ENCODE peak calls at places on chromosomes 2 and 18, in seven cellular contexts. One of them, this sample, is unnamed.
A peak's percentile ranks its signal among the peaks of the same experiment; 100 is the strongest.

GRCh38 chr2:231820786-231821303 is 34.6 kb downstream of the COPS7B start:
- DNase-seq in naive thymus-derived CD4-positive, alpha-beta T cell: no peak
- DNase-seq in neuronal stem cell: no peak
- DNase-seq in cardiac muscle cell: no peak
- DNase-seq in CD8-positive, alpha-beta T cell: no peak
- DNase-seq in uterus: no peak
- DNase-seq in left lung: no peak
- DNase-seq in this sample: no peak

GRCh38 chr2:75994759-75995158 is 284.0 kb upstream of the GCFC2 start:
- DNase-seq in naive thymus-derived CD4-positive, alpha-beta T cell: no peak
- DNase-seq in neuronal stem cell: no peak
- DNase-seq in cardiac muscle cell: peak; percentile 0
- DNase-seq in CD8-positive, alpha-beta T cell: no peak
- DNase-seq in uterus: no peak
- DNase-seq in left lung: no peak
- DNase-seq in this sample: no peak

GRCh38 chr18:59696311-59697235 is 650 bp downstream of the CCBE1 start:
- DNase-seq in naive thymus-derived CD4-positive, alpha-beta T cell: peak; percentile 26
- DNase-seq in neuronal stem cell: no peak
- DNase-seq in cardiac muscle cell: peak; percentile 42
- DNase-seq in CD8-positive, alpha-beta T cell: no peak
- DNase-seq in uterus: peak; percentile 17
- DNase-seq in left lung: peak; percentile 66
- DNase-seq in this sample: no peak

GRCh38 chr18:51621103-51621969 is 423.9 kb upstream of the MEX3C start:
- DNase-seq in naive thymus-derived CD4-positive, alpha-beta T cell: peak; percentile 22
- DNase-seq in neuronal stem cell: peak; percentile 81
- DNase-seq in cardiac muscle cell: peak; percentile 76
- DNase-seq in CD8-positive, alpha-beta T cell: no peak
- DNase-seq in uterus: no peak
- DNase-seq in left lung: no peak
- DNase-seq in this sample: peak; percentile 33

GRCh38 chr18:32582455-32582854 is 111.8 kb upstream of the GAREM1 start:
- DNase-seq in naive thymus-derived CD4-positive, alpha-beta T cell: no peak
- DNase-seq in neuronal stem cell: no peak
- DNase-seq in cardiac muscle cell: no peak
- DNase-seq in CD8-positive, alpha-beta T cell: no peak
- DNase-seq in uterus: no peak
- DNase-seq in left lung: no peak
- DNase-seq in this sample: no peak

GRCh38 chr2:11160731-11161455 is 5.6 kb downstream of the SLC66A3 start:
- DNase-seq in naive thymus-derived CD4-positive, alpha-beta T cell: no peak
- DNase-seq in neuronal stem cell: no peak
- DNase-seq in cardiac muscle cell: no peak
- DNase-seq in CD8-positive, alpha-beta T cell: peak; percentile 44
- DNase-seq in uterus: no peak
- DNase-seq in left lung: no peak
- DNase-seq in this sample: peak; percentile 12

GRCh38 chr2:237726401-237726830 is 72.2 kb upstream of the RBM44 start:
- DNase-seq in naive thymus-derived CD4-positive, alpha-beta T cell: no peak
- DNase-seq in neuronal stem cell: no peak
- DNase-seq in cardiac muscle cell: no peak
- DNase-seq in CD8-positive, alpha-beta T cell: no peak
- DNase-seq in uterus: no peak
- DNase-seq in left lung: no peak
- DNase-seq in this sample: peak; percentile 77

GRCh38 chr2:59353301-59353921 is 1112.3 kb upstream of the FANCL start:
- DNase-seq in naive thymus-derived CD4-positive, alpha-beta T cell: no peak
- DNase-seq in neuronal stem cell: no peak
- DNase-seq in cardiac muscle cell: no peak
- DNase-seq in CD8-positive, alpha-beta T cell: no peak
- DNase-seq in uterus: no peak
- DNase-seq in left lung: no peak
- DNase-seq in this sample: no peak

GRCh38 chr18:24395049-24395780 is 2.4 kb downstream of the OSBPL1A start:
- DNase-seq in naive thymus-derived CD4-positive, alpha-beta T cell: no peak
- DNase-seq in neuronal stem cell: no peak
- DNase-seq in cardiac muscle cell: no peak
- DNase-seq in CD8-positive, alpha-beta T cell: no peak
- DNase-seq in uterus: no peak
- DNase-seq in left lung: no peak
- DNase-seq in this sample: peak; percentile 15

GRCh38 chr2:225293638-225294037 is 105.9 kb upstream of the NYAP2 start:
- DNase-seq in naive thymus-derived CD4-positive, alpha-beta T cell: no peak
- DNase-seq in neuronal stem cell: no peak
- DNase-seq in cardiac muscle cell: no peak
- DNase-seq in CD8-positive, alpha-beta T cell: no peak
- DNase-seq in uterus: no peak
- DNase-seq in left lung: no peak
- DNase-seq in this sample: no peak

GRCh38 chr2:123696799-123697410 is 328.2 kb upstream of the CNTNAP5 start:
- DNase-seq in naive thymus-derived CD4-positive, alpha-beta T cell: no peak
- DNase-seq in neuronal stem cell: no peak
- DNase-seq in cardiac muscle cell: no peak
- DNase-seq in CD8-positive, alpha-beta T cell: no peak
- DNase-seq in uterus: no peak
- DNase-seq in left lung: no peak
- DNase-seq in this sample: no peak

GRCh38 chr18:28961669-28962228 is 784.8 kb upstream of the CDH2 start:
- DNase-seq in naive thymus-derived CD4-positive, alpha-beta T cell: no peak
- DNase-seq in neuronal stem cell: peak; percentile 50
- DNase-seq in cardiac muscle cell: peak; percentile 71
- DNase-seq in CD8-positive, alpha-beta T cell: no peak
- DNase-seq in uterus: no peak
- DNase-seq in left lung: no peak
- DNase-seq in this sample: peak; percentile 3

GRCh38 chr2:240638517-240639160 is 13.4 kb downstream of the GPR35 start:
- DNase-seq in naive thymus-derived CD4-positive, alpha-beta T cell: no peak
- DNase-seq in neuronal stem cell: no peak
- DNase-seq in cardiac muscle cell: no peak
- DNase-seq in CD8-positive, alpha-beta T cell: peak; percentile 40
- DNase-seq in uterus: peak; percentile 41
- DNase-seq in left lung: peak; percentile 68
- DNase-seq in this sample: no peak

GRCh38 chr2:73104933-73105332 is 7.8 kb downstream of the RAB11FIP5 start:
- DNase-seq in naive thymus-derived CD4-positive, alpha-beta T cell: no peak
- DNase-seq in neuronal stem cell: no peak
- DNase-seq in cardiac muscle cell: no peak
- DNase-seq in CD8-positive, alpha-beta T cell: no peak
- DNase-seq in uterus: no peak
- DNase-seq in left lung: no peak
- DNase-seq in this sample: no peak

GRCh38 chr2:60945341-60945740 is 64.0 kb downstream of the REL start:
- DNase-seq in naive thymus-derived CD4-positive, alpha-beta T cell: no peak
- DNase-seq in neuronal stem cell: peak; percentile 3
- DNase-seq in cardiac muscle cell: no peak
- DNase-seq in CD8-positive, alpha-beta T cell: no peak
- DNase-seq in uterus: no peak
- DNase-seq in left lung: no peak
- DNase-seq in this sample: no peak

GRCh38 chr2:208399201-208399600 is 7.4 kb upstream of the PTH2R start:
- DNase-seq in naive thymus-derived CD4-positive, alpha-beta T cell: no peak
- DNase-seq in neuronal stem cell: no peak
- DNase-seq in cardiac muscle cell: no peak
- DNase-seq in CD8-positive, alpha-beta T cell: no peak
- DNase-seq in uterus: no peak
- DNase-seq in left lung: no peak
- DNase-seq in this sample: no peak

GRCh38 chr18:60987963-60988362 is 345.3 kb upstream of the CDH20 start:
- DNase-seq in naive thymus-derived CD4-positive, alpha-beta T cell: no peak
- DNase-seq in neuronal stem cell: no peak
- DNase-seq in cardiac muscle cell: no peak
- DNase-seq in CD8-positive, alpha-beta T cell: no peak
- DNase-seq in uterus: no peak
- DNase-seq in left lung: no peak
- DNase-seq in this sample: no peak

GRCh38 chr2:231673348-231673770 is 35.0 kb upstream of the PTMA start:
- DNase-seq in naive thymus-derived CD4-positive, alpha-beta T cell: no peak
- DNase-seq in neuronal stem cell: no peak
- DNase-seq in cardiac muscle cell: peak; percentile 81
- DNase-seq in CD8-positive, alpha-beta T cell: no peak
- DNase-seq in uterus: peak; percentile 77
- DNase-seq in left lung: peak; percentile 90
- DNase-seq in this sample: no peak

DNA sequence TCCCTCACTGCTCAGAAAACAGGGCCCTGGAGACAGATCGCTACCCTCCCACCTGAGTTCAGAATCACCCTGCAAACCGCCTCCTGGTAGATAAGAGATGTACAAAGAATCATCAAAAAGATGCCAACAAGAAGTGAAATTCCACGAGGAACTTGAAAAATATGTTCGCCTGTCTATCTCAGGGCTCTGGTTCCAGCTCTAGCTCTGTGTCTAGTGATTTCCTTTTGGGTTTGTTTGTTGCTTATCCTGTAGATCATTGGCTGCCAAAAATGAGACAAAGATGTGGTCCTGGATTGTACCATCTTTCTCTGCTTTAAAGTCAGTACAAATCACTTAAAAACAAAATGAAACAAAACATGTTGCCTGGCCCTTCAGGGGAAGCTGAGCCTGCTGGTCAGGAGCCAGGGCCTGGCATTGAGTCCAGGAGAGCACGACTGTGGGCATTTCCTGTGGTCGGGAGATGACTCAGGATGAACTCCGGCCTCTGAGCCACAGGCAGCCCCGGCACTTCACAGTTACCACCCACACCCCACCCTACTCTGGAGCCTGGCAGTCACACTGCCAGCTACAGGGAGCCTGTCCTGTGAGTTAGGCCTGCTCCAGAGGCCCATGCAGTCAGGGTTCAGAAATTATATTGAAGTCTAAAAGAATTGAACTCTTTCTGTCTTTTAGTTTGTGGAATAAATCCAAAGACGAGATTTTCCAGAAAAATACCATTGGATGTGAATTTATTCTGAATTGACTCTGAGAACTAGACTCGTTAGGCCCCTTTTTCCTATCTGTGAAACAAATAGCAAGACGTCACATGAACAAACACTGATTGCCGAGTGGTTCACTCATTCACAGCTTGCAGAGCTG is 8.0 kb upstream of the ITGB6 start:
- DNase-seq in naive thymus-derived CD4-positive, alpha-beta T cell: no peak
- DNase-seq in neuronal stem cell: no peak
- DNase-seq in cardiac muscle cell: no peak
- DNase-seq in CD8-positive, alpha-beta T cell: no peak
- DNase-seq in uterus: peak; percentile 57
- DNase-seq in left lung: peak; percentile 89
- DNase-seq in this sample: peak; percentile 96
- H3K4me1 ChIP-seq in naive thymus-derived CD4-positive, alpha-beta T cell: no peaks in the 10 kb centered on the region
- H3K4me1 ChIP-seq in neuronal stem cell: peaks cover 8% of the 10 kb centered on the region
- H3K4me1 ChIP-seq in cardiac muscle cell: no peaks in the 10 kb centered on the region
- H3K4me1 ChIP-seq in CD8-positive, alpha-beta T cell: no peaks in the 10 kb centered on the region
- H3K4me1 ChIP-seq in uterus: peaks cover 5% of the 10 kb centered on the region
- H3K4me1 ChIP-seq in left lung: peaks cover 22% of the 10 kb centered on the region
- H3K4me1 ChIP-seq in this sample: peaks cover 10% of the 10 kb centered on the region

GRCh38 chr18:45962461-45962860 is 4.7 kb downstream of the EPG5 start:
- DNase-seq in naive thymus-derived CD4-positive, alpha-beta T cell: no peak
- DNase-seq in neuronal stem cell: no peak
- DNase-seq in cardiac muscle cell: peak; percentile 49
- DNase-seq in CD8-positive, alpha-beta T cell: no peak
- DNase-seq in uterus: no peak
- DNase-seq in left lung: no peak
- DNase-seq in this sample: peak; percentile 66
- H3K4me1 ChIP-seq in naive thymus-derived CD4-positive, alpha-beta T cell: peaks cover 42% of the 10 kb centered on the region
- H3K4me1 ChIP-seq in neuronal stem cell: peaks cover 1% of the 10 kb centered on the region
- H3K4me1 ChIP-seq in cardiac muscle cell: peaks cover 6% of the 10 kb centered on the region
- H3K4me1 ChIP-seq in CD8-positive, alpha-beta T cell: peaks cover 48% of the 10 kb centered on the region
- H3K4me1 ChIP-seq in uterus: no peaks in the 10 kb centered on the region
- H3K4me1 ChIP-seq in left lung: peaks cover 68% of the 10 kb centered on the region
- H3K4me1 ChIP-seq in this sample: no peaks in the 10 kb centered on the region

GRCh38 chr2:39513641-39514094 is 76.6 kb upstream of the MAP4K3 start:
- DNase-seq in naive thymus-derived CD4-positive, alpha-beta T cell: peak; percentile 70
- DNase-seq in neuronal stem cell: no peak
- DNase-seq in cardiac muscle cell: peak; percentile 61
- DNase-seq in CD8-positive, alpha-beta T cell: no peak
- DNase-seq in uterus: peak; percentile 54
- DNase-seq in left lung: no peak
- DNase-seq in this sample: peak; percentile 61

GRCh38 chr2:39511786-39512433 is 74.8 kb upstream of the MAP4K3 start:
- DNase-seq in naive thymus-derived CD4-positive, alpha-beta T cell: no peak
- DNase-seq in neuronal stem cell: peak; percentile 50
- DNase-seq in cardiac muscle cell: no peak
- DNase-seq in CD8-positive, alpha-beta T cell: no peak
- DNase-seq in uterus: no peak
- DNase-seq in left lung: no peak
- DNase-seq in this sample: peak; percentile 74

GRCh38 chr2:39512941-39513340 is 75.9 kb upstream of the MAP4K3 start:
- DNase-seq in naive thymus-derived CD4-positive, alpha-beta T cell: no peak
- DNase-seq in neuronal stem cell: no peak
- DNase-seq in cardiac muscle cell: no peak
- DNase-seq in CD8-positive, alpha-beta T cell: no peak
- DNase-seq in uterus: no peak
- DNase-seq in left lung: no peak
- DNase-seq in this sample: no peak

GRCh38 chr2:39511219-39511785 is 74.2 kb upstream of the MAP4K3 start:
- DNase-seq in naive thymus-derived CD4-positive, alpha-beta T cell: no peak
- DNase-seq in neuronal stem cell: no peak
- DNase-seq in cardiac muscle cell: no peak
- DNase-seq in CD8-positive, alpha-beta T cell: no peak
- DNase-seq in uterus: peak; percentile 43
- DNase-seq in left lung: no peak
- DNase-seq in this sample: no peak

GRCh38 chr2:39512434-39512935 is 75.4 kb upstream of the MAP4K3 start:
- DNase-seq in naive thymus-derived CD4-positive, alpha-beta T cell: no peak
- DNase-seq in neuronal stem cell: no peak
- DNase-seq in cardiac muscle cell: no peak
- DNase-seq in CD8-positive, alpha-beta T cell: no peak
- DNase-seq in uterus: peak; percentile 85
- DNase-seq in left lung: no peak
- DNase-seq in this sample: no peak
- H3K4me1 ChIP-seq in naive thymus-derived CD4-positive, alpha-beta T cell: no peaks in the 10 kb centered on the region
- H3K4me1 ChIP-seq in neuronal stem cell: peaks cover 23% of the 10 kb centered on the region
- H3K4me1 ChIP-seq in cardiac muscle cell: peaks cover 28% of the 10 kb centered on the region
- H3K4me1 ChIP-seq in CD8-positive, alpha-beta T cell: no peaks in the 10 kb centered on the region
- H3K4me1 ChIP-seq in uterus: peaks cover 7% of the 10 kb centered on the region
- H3K4me1 ChIP-seq in left lung: peaks cover 32% of the 10 kb centered on the region
- H3K4me1 ChIP-seq in this sample: peaks cover 13% of the 10 kb centered on the region

GRCh38 chr2:134158295-134158694 is 95.6 kb upstream of the MGAT5 start:
- DNase-seq in naive thymus-derived CD4-positive, alpha-beta T cell: no peak
- DNase-seq in neuronal stem cell: no peak
- DNase-seq in cardiac muscle cell: no peak
- DNase-seq in CD8-positive, alpha-beta T cell: no peak
- DNase-seq in uterus: no peak
- DNase-seq in left lung: peak; percentile 67
- DNase-seq in this sample: no peak

GRCh38 chr2:134163336-134163735 is 90.5 kb upstream of the MGAT5 start:
- DNase-seq in naive thymus-derived CD4-positive, alpha-beta T cell: no peak
- DNase-seq in neuronal stem cell: no peak
- DNase-seq in cardiac muscle cell: no peak
- DNase-seq in CD8-positive, alpha-beta T cell: no peak
- DNase-seq in uterus: no peak
- DNase-seq in left lung: no peak
- DNase-seq in this sample: no peak

GRCh38 chr2:134164306-134164705 is 89.6 kb upstream of the MGAT5 start:
- DNase-seq in naive thymus-derived CD4-positive, alpha-beta T cell: no peak
- DNase-seq in neuronal stem cell: no peak
- DNase-seq in cardiac muscle cell: no peak
- DNase-seq in CD8-positive, alpha-beta T cell: no peak
- DNase-seq in uterus: no peak
- DNase-seq in left lung: no peak
- DNase-seq in this sample: no peak

GRCh38 chr2:134155134-134155533 is 98.7 kb upstream of the MGAT5 start:
- DNase-seq in naive thymus-derived CD4-positive, alpha-beta T cell: no peak
- DNase-seq in neuronal stem cell: no peak
- DNase-seq in cardiac muscle cell: no peak
- DNase-seq in CD8-positive, alpha-beta T cell: no peak
- DNase-seq in uterus: no peak
- DNase-seq in left lung: no peak
- DNase-seq in this sample: no peak

GRCh38 chr2:134160793-134161504 is 92.9 kb upstream of the MGAT5 start:
- DNase-seq in naive thymus-derived CD4-positive, alpha-beta T cell: no peak
- DNase-seq in neuronal stem cell: no peak
- DNase-seq in cardiac muscle cell: no peak
- DNase-seq in CD8-positive, alpha-beta T cell: no peak
- DNase-seq in uterus: no peak
- DNase-seq in left lung: peak; percentile 85
- DNase-seq in this sample: no peak
- H3K4me1 ChIP-seq in naive thymus-derived CD4-positive, alpha-beta T cell: peaks cover 19% of the 10 kb centered on the region
- H3K4me1 ChIP-seq in neuronal stem cell: peaks cover 12% of the 10 kb centered on the region
- H3K4me1 ChIP-seq in cardiac muscle cell: peaks cover 37% of the 10 kb centered on the region
- H3K4me1 ChIP-seq in CD8-positive, alpha-beta T cell: peaks cover 38% of the 10 kb centered on the region
- H3K4me1 ChIP-seq in uterus: no peaks in the 10 kb centered on the region
- H3K4me1 ChIP-seq in left lung: peaks cover 34% of the 10 kb centered on the region
- H3K4me1 ChIP-seq in this sample: peaks cover 15% of the 10 kb centered on the region

This sample was measured in small intestine.